ENCODE peak calls at places on chromosomes 11 and 22, in six cellular contexts. U, G, K, Z, B and M are unnamed samples.

GRCh38 chr11:34977039-34977906 is 60.9 kb downstream of the PDHX start:
- DNase-seq in U (no peak), G (no peak), K (peak; percentile 85), Z (no peak), B (no peak), M (peak; percentile 33)

GRCh38 chr11:80362578-80362977 is 921.7 kb upstream of the TENM4 start:
- DNase-seq in U (no peak), G (no peak), K (peak; percentile 14), Z (no peak), B (no peak), M (no peak)

GRCh38 chr22:27148886-27149470 is 491.6 kb downstream of the MIAT start:
- DNase-seq in U (no peak), G (no peak), K (no peak), Z (no peak), B (no peak), M (no peak)

GRCh38 chr11:133606122-133606521 is 73.8 kb upstream of the OPCML start:
- DNase-seq in U (no peak), G (no peak), K (no peak), Z (no peak), B (no peak), M (no peak)

GRCh38 chr11:96144553-96144952 is 198.4 kb downstream of the MAML2 start:
- DNase-seq in U (no peak), G (no peak), K (no peak), Z (no peak), B (no peak), M (no peak)

GRCh38 chr11:124769804-124770774 is 8.0 kb upstream of the ESAM start:
- DNase-seq in U (no peak), G (no peak), K (peak; percentile 68), Z (no peak), B (no peak), M (peak; percentile 48)

GRCh38 chr11:47467372-47467771 is 18.4 kb upstream of the RAPSN start:
- DNase-seq in U (no peak), G (no peak), K (no peak), Z (no peak), B (no peak), M (no peak)

GRCh38 chr22:49789289-49790141 is 38.2 kb downstream of the BRD1 start:
- DNase-seq in U (no peak), G (peak; percentile 67), K (peak; percentile 74), Z (peak; percentile 21), B (no peak), M (no peak)

GRCh38 chr11:80107415-80107814 is 666.6 kb upstream of the TENM4 start:
- DNase-seq in U (no peak), G (no peak), K (no peak), Z (no peak), B (no peak), M (no peak)

GRCh38 chr22:40638261-40638660 is 1.7 kb upstream of the MRTFA start:
- DNase-seq in U (no peak), G (no peak), K (no peak), Z (no peak), B (no peak), M (no peak)

GRCh38 chr11:65997286-65997685 is 4.7 kb downstream of the EIF1AD start:
- DNase-seq in U (no peak), G (no peak), K (no peak), Z (no peak), B (no peak), M (no peak)

GRCh38 chr11:60852639-60853468 is 2.9 kb downstream of the PTGDR2 start:
- DNase-seq in U (no peak), G (peak; percentile 39), K (no peak), Z (no peak), B (no peak), M (no peak)

GRCh38 chr11:2314525-2315394 is 12.9 kb downstream of the TSPAN32 start:
- DNase-seq in U (peak; percentile 82), G (peak; percentile 81), K (peak; percentile 13), Z (no peak), B (no peak), M (peak; percentile 65)

GRCh38 chr11:116881153-116881552 is 43.7 kb upstream of the APOA1 start:
- DNase-seq in U (no peak), G (no peak), K (no peak), Z (no peak), B (no peak), M (peak; percentile 32)

GRCh38 chr11:34126959-34127848 is 21.8 kb downstream of the NAT10 start:
- DNase-seq in U (no peak), G (no peak), K (no peak), Z (no peak), B (no peak), M (no peak)

GRCh38 chr11:72308226-72309073 is 64.5 kb upstream of the PHOX2A start:
- DNase-seq in U (peak; percentile 33), G (no peak), K (peak; percentile 43), Z (no peak), B (no peak), M (no peak)

GRCh38 chr11:62394825-62395538 is 23.9 kb upstream of the SCGB1A1 start:
- DNase-seq in U (peak; percentile 74), G (peak; percentile 80), K (peak; percentile 86), Z (peak; percentile 40), B (peak; percentile 48), M (peak; percentile 88)

GRCh38 chr22:30488121-30488520 is 16.3 kb upstream of the SEC14L3 start:
- DNase-seq in U (no peak), G (no peak), K (no peak), Z (no peak), B (no peak), M (no peak)

GRCh38 chr11:721347-721912 is 15.4 kb downstream of the EPS8L2 start:
- DNase-seq in U (no peak), G (no peak), K (no peak), Z (no peak), B (no peak), M (no peak)

GRCh38 chr11:107999759-108000455 is 8.8 kb upstream of the CUL5 start:
- DNase-seq in U (no peak), G (no peak), K (peak; percentile 68), Z (no peak), B (no peak), M (peak; percentile 58)

GRCh38 chr11:41989173-41989572 is 529.7 kb upstream of the LRRC4C start:
- DNase-seq in U (no peak), G (no peak), K (no peak), Z (no peak), B (no peak), M (no peak)

GRCh38 chr22:47687364-47687655 is 924.9 kb downstream of the TBC1D22A start:
- DNase-seq in U (no peak), G (no peak), K (no peak), Z (no peak), B (no peak), M (no peak)

GRCh38 chr11:107385361-107385982 is 72.2 kb downstream of the CWF19L2 start:
- DNase-seq in U (no peak), G (no peak), K (no peak), Z (no peak), B (no peak), M (peak; percentile 5)

GRCh38 chr11:16925495-16926065 is 88.6 kb downstream of the PLEKHA7 start:
- DNase-seq in U (no peak), G (peak; percentile 62), K (peak; percentile 36), Z (peak; percentile 4), B (no peak), M (peak; percentile 13)